ENCODE peak calls at places on chromosomes 1 and 21, in six cellular contexts. One of them, this sample, is unnamed.

GRCh38 chr1:110258734-110259133 is 48.6 kb downstream of the KCNC4 start:
- DNase-seq in G401: peak; percentile 20
- DNase-seq in NAMALWA: no peak
- DNase-seq in foreskin fibroblast: no peak
- DNase-seq in activated naive CD8-positive, alpha-beta T cell treated with anti-CD3 and anti-CD28 coated beads for 36 hours: no peak
- DNase-seq in PC-3: no peak
- DNase-seq in this sample: no peak

GRCh38 chr1:176795929-176796328 is 333.0 kb downstream of the PAPPA2 start:
- DNase-seq in G401: no peak
- DNase-seq in NAMALWA: no peak
- DNase-seq in foreskin fibroblast: peak; percentile 6
- DNase-seq in activated naive CD8-positive, alpha-beta T cell treated with anti-CD3 and anti-CD28 coated beads for 36 hours: no peak
- DNase-seq in PC-3: peak; percentile 17
- DNase-seq in this sample: no peak

GRCh38 chr1:150017206-150017750 is 6.8 kb upstream of the OTUD7B start:
- DNase-seq in G401: no peak
- DNase-seq in NAMALWA: no peak
- DNase-seq in foreskin fibroblast: no peak
- DNase-seq in activated naive CD8-positive, alpha-beta T cell treated with anti-CD3 and anti-CD28 coated beads for 36 hours: no peak
- DNase-seq in PC-3: peak; percentile 38
- DNase-seq in this sample: no peak

GRCh38 chr1:30008998-30009657 is 714.3 kb downstream of the MATN1 start:
- DNase-seq in G401: no peak
- DNase-seq in NAMALWA: no peak
- DNase-seq in foreskin fibroblast: no peak
- DNase-seq in activated naive CD8-positive, alpha-beta T cell treated with anti-CD3 and anti-CD28 coated beads for 36 hours: no peak
- DNase-seq in PC-3: peak; percentile 32
- DNase-seq in this sample: no peak

GRCh38 chr21:42264245-42265195 is 45.6 kb downstream of the ABCG1 start:
- DNase-seq in G401: no peak
- DNase-seq in NAMALWA: no peak
- DNase-seq in foreskin fibroblast: no peak
- DNase-seq in activated naive CD8-positive, alpha-beta T cell treated with anti-CD3 and anti-CD28 coated beads for 36 hours: no peak
- DNase-seq in PC-3: no peak
- DNase-seq in this sample: no peak

GRCh38 chr21:33299181-33299752 is 25.5 kb upstream of the IFNAR1 start:
- DNase-seq in G401: no peak
- DNase-seq in NAMALWA: peak; percentile 86
- DNase-seq in foreskin fibroblast: no peak
- DNase-seq in activated naive CD8-positive, alpha-beta T cell treated with anti-CD3 and anti-CD28 coated beads for 36 hours: peak; percentile 49
- DNase-seq in PC-3: peak; percentile 57
- DNase-seq in this sample: no peak

GRCh38 chr1:238660849-238661248 is 725.5 kb upstream of the CHRM3 start:
- DNase-seq in G401: no peak
- DNase-seq in NAMALWA: no peak
- DNase-seq in foreskin fibroblast: no peak
- DNase-seq in activated naive CD8-positive, alpha-beta T cell treated with anti-CD3 and anti-CD28 coated beads for 36 hours: no peak
- DNase-seq in PC-3: no peak
- DNase-seq in this sample: no peak

GRCh38 chr1:213507472-213508223 is 456.6 kb downstream of the RPS6KC1 start:
- DNase-seq in G401: no peak
- DNase-seq in NAMALWA: no peak
- DNase-seq in foreskin fibroblast: no peak
- DNase-seq in activated naive CD8-positive, alpha-beta T cell treated with anti-CD3 and anti-CD28 coated beads for 36 hours: no peak
- DNase-seq in PC-3: no peak
- DNase-seq in this sample: no peak

GRCh38 chr1:180241716-180242544 is 11.9 kb downstream of the LHX4 start:
- DNase-seq in G401: no peak
- DNase-seq in NAMALWA: no peak
- DNase-seq in foreskin fibroblast: no peak
- DNase-seq in activated naive CD8-positive, alpha-beta T cell treated with anti-CD3 and anti-CD28 coated beads for 36 hours: no peak
- DNase-seq in PC-3: peak; percentile 11
- DNase-seq in this sample: no peak

GRCh38 chr1:80607064-80607463 is 1193.7 kb upstream of the ADGRL2 start:
- DNase-seq in G401: no peak
- DNase-seq in NAMALWA: no peak
- DNase-seq in foreskin fibroblast: no peak
- DNase-seq in activated naive CD8-positive, alpha-beta T cell treated with anti-CD3 and anti-CD28 coated beads for 36 hours: no peak
- DNase-seq in PC-3: no peak
- DNase-seq in this sample: no peak

GRCh38 chr1:180907313-180908055 is 5.2 kb upstream of the KIAA1614 start:
- DNase-seq in G401: no peak
- DNase-seq in NAMALWA: no peak
- DNase-seq in foreskin fibroblast: no peak
- DNase-seq in activated naive CD8-positive, alpha-beta T cell treated with anti-CD3 and anti-CD28 coated beads for 36 hours: no peak
- DNase-seq in PC-3: no peak
- DNase-seq in this sample: no peak

GRCh38 chr1:57623039-57623790 is 199.4 kb upstream of the DAB1 start:
- DNase-seq in G401: peak; percentile 76
- DNase-seq in NAMALWA: no peak
- DNase-seq in foreskin fibroblast: no peak
- DNase-seq in activated naive CD8-positive, alpha-beta T cell treated with anti-CD3 and anti-CD28 coated beads for 36 hours: no peak
- DNase-seq in PC-3: no peak
- DNase-seq in this sample: no peak

GRCh38 chr1:89274431-89274857 is 1.8 kb upstream of the GBP5 start:
- DNase-seq in G401: no peak
- DNase-seq in NAMALWA: no peak
- DNase-seq in foreskin fibroblast: peak; percentile 10
- DNase-seq in activated naive CD8-positive, alpha-beta T cell treated with anti-CD3 and anti-CD28 coated beads for 36 hours: no peak
- DNase-seq in PC-3: peak; percentile 49
- DNase-seq in this sample: no peak

GRCh38 chr1:231091853-231092301 is 51.8 kb upstream of the FAM89A start:
- DNase-seq in G401: peak; percentile 16
- DNase-seq in NAMALWA: peak; percentile 56
- DNase-seq in foreskin fibroblast: peak; percentile 9
- DNase-seq in activated naive CD8-positive, alpha-beta T cell treated with anti-CD3 and anti-CD28 coated beads for 36 hours: peak; percentile 16
- DNase-seq in PC-3: peak; percentile 72
- DNase-seq in this sample: no peak

GRCh38 chr1:222616535-222616934 is 1.4 kb upstream of the MIA3 start:
- DNase-seq in G401: peak; percentile 19
- DNase-seq in NAMALWA: no peak
- DNase-seq in foreskin fibroblast: peak; percentile 86
- DNase-seq in activated naive CD8-positive, alpha-beta T cell treated with anti-CD3 and anti-CD28 coated beads for 36 hours: no peak
- DNase-seq in PC-3: no peak
- DNase-seq in this sample: no peak

GRCh38 chr1:15758953-15759661 is 512 bp downstream of the FBLIM1 start:
- DNase-seq in G401: no peak
- DNase-seq in NAMALWA: no peak
- DNase-seq in foreskin fibroblast: peak; percentile 21
- DNase-seq in activated naive CD8-positive, alpha-beta T cell treated with anti-CD3 and anti-CD28 coated beads for 36 hours: no peak
- DNase-seq in PC-3: no peak
- DNase-seq in this sample: no peak

GRCh38 chr1:151175910-151176309 is at the start of gene TMOD4:
- DNase-seq in G401: no peak
- DNase-seq in NAMALWA: peak; percentile 75
- DNase-seq in foreskin fibroblast: no peak
- DNase-seq in activated naive CD8-positive, alpha-beta T cell treated with anti-CD3 and anti-CD28 coated beads for 36 hours: no peak
- DNase-seq in PC-3: no peak
- DNase-seq in this sample: peak; percentile 82

GRCh38 chr1:55313903-55314302 is 98.7 kb upstream of the USP24 start:
- DNase-seq in G401: no peak
- DNase-seq in NAMALWA: no peak
- DNase-seq in foreskin fibroblast: no peak
- DNase-seq in activated naive CD8-positive, alpha-beta T cell treated with anti-CD3 and anti-CD28 coated beads for 36 hours: no peak
- DNase-seq in PC-3: no peak
- DNase-seq in this sample: no peak

GRCh38 chr1:110597966-110598365 is 8.2 kb downstream of the KCNA2 start:
- DNase-seq in G401: no peak
- DNase-seq in NAMALWA: no peak
- DNase-seq in foreskin fibroblast: no peak
- DNase-seq in activated naive CD8-positive, alpha-beta T cell treated with anti-CD3 and anti-CD28 coated beads for 36 hours: no peak
- DNase-seq in PC-3: no peak
- DNase-seq in this sample: no peak

GRCh38 chr21:31371715-31372114 is 27.7 kb upstream of the TIAM1 start:
- DNase-seq in G401: no peak
- DNase-seq in NAMALWA: no peak
- DNase-seq in foreskin fibroblast: no peak
- DNase-seq in activated naive CD8-positive, alpha-beta T cell treated with anti-CD3 and anti-CD28 coated beads for 36 hours: no peak
- DNase-seq in PC-3: no peak
- DNase-seq in this sample: no peak

GRCh38 chr1:94115254-94115899 is 5.6 kb downstream of the ABCA4 start:
- DNase-seq in G401: no peak
- DNase-seq in NAMALWA: no peak
- DNase-seq in foreskin fibroblast: peak; percentile 36
- DNase-seq in activated naive CD8-positive, alpha-beta T cell treated with anti-CD3 and anti-CD28 coated beads for 36 hours: no peak
- DNase-seq in PC-3: no peak
- DNase-seq in this sample: no peak

GRCh38 chr1:190001187-190001586 is 476.5 kb downstream of the BRINP3 start:
- DNase-seq in G401: no peak
- DNase-seq in NAMALWA: no peak
- DNase-seq in foreskin fibroblast: peak; percentile 1
- DNase-seq in activated naive CD8-positive, alpha-beta T cell treated with anti-CD3 and anti-CD28 coated beads for 36 hours: no peak
- DNase-seq in PC-3: peak; percentile 33
- DNase-seq in this sample: no peak

GRCh38 chr1:200437556-200438203 is 27.8 kb upstream of the ZNF281 start:
- DNase-seq in G401: no peak
- DNase-seq in NAMALWA: peak; percentile 40
- DNase-seq in foreskin fibroblast: no peak
- DNase-seq in activated naive CD8-positive, alpha-beta T cell treated with anti-CD3 and anti-CD28 coated beads for 36 hours: no peak
- DNase-seq in PC-3: peak; percentile 27
- DNase-seq in this sample: no peak

GRCh38 chr1:11439051-11439450 is 39.9 kb upstream of the DISP3 start:
- DNase-seq in G401: no peak
- DNase-seq in NAMALWA: no peak
- DNase-seq in foreskin fibroblast: no peak
- DNase-seq in activated naive CD8-positive, alpha-beta T cell treated with anti-CD3 and anti-CD28 coated beads for 36 hours: no peak
- DNase-seq in PC-3: no peak
- DNase-seq in this sample: no peak

GRCh38 chr1:72530646-72531045 is 248.3 kb upstream of the NEGR1 start:
- DNase-seq in G401: no peak
- DNase-seq in NAMALWA: no peak
- DNase-seq in foreskin fibroblast: no peak
- DNase-seq in activated naive CD8-positive, alpha-beta T cell treated with anti-CD3 and anti-CD28 coated beads for 36 hours: no peak
- DNase-seq in PC-3: peak; percentile 39
- DNase-seq in this sample: no peak

GRCh38 chr1:183318433-183318832 is 99.7 kb downstream of the NMNAT2 start:
- DNase-seq in G401: peak; percentile 75
- DNase-seq in NAMALWA: no peak
- DNase-seq in foreskin fibroblast: peak; percentile 83
- DNase-seq in activated naive CD8-positive, alpha-beta T cell treated with anti-CD3 and anti-CD28 coated beads for 36 hours: no peak
- DNase-seq in PC-3: peak; percentile 60
- DNase-seq in this sample: peak; percentile 73

GRCh38 chr1:153231800-153232199 is 14.4 kb downstream of the PRR9 start:
- DNase-seq in G401: no peak
- DNase-seq in NAMALWA: no peak
- DNase-seq in foreskin fibroblast: no peak
- DNase-seq in activated naive CD8-positive, alpha-beta T cell treated with anti-CD3 and anti-CD28 coated beads for 36 hours: no peak
- DNase-seq in PC-3: no peak
- DNase-seq in this sample: no peak

GRCh38 chr1:235100124-235100801 is 28.4 kb downstream of the TOMM20 start:
- DNase-seq in G401: no peak
- DNase-seq in NAMALWA: peak; percentile 70
- DNase-seq in foreskin fibroblast: no peak
- DNase-seq in activated naive CD8-positive, alpha-beta T cell treated with anti-CD3 and anti-CD28 coated beads for 36 hours: no peak
- DNase-seq in PC-3: no peak
- DNase-seq in this sample: no peak

GRCh38 chr21:37257526-37257966 is 9.6 kb downstream of the VPS26C start:
- DNase-seq in G401: peak; percentile 25
- DNase-seq in NAMALWA: no peak
- DNase-seq in foreskin fibroblast: no peak
- DNase-seq in activated naive CD8-positive, alpha-beta T cell treated with anti-CD3 and anti-CD28 coated beads for 36 hours: peak; percentile 56
- DNase-seq in PC-3: peak; percentile 47
- DNase-seq in this sample: peak; percentile 58

GRCh38 chr1:164051791-164052190 is 507.2 kb upstream of the PBX1 start:
- DNase-seq in G401: no peak
- DNase-seq in NAMALWA: no peak
- DNase-seq in foreskin fibroblast: peak; percentile 29
- DNase-seq in activated naive CD8-positive, alpha-beta T cell treated with anti-CD3 and anti-CD28 coated beads for 36 hours: no peak
- DNase-seq in PC-3: no peak
- DNase-seq in this sample: no peak

GRCh38 chr1:159091547-159092397 is 15.2 kb upstream of the AIM2 start:
- DNase-seq in G401: no peak
- DNase-seq in NAMALWA: no peak
- DNase-seq in foreskin fibroblast: peak; percentile 67
- DNase-seq in activated naive CD8-positive, alpha-beta T cell treated with anti-CD3 and anti-CD28 coated beads for 36 hours: no peak
- DNase-seq in PC-3: peak; percentile 67
- DNase-seq in this sample: no peak

GRCh38 chr1:23470282-23471070 is 13.5 kb downstream of the ASAP3 start:
- DNase-seq in G401: no peak
- DNase-seq in NAMALWA: no peak
- DNase-seq in foreskin fibroblast: no peak
- DNase-seq in activated naive CD8-positive, alpha-beta T cell treated with anti-CD3 and anti-CD28 coated beads for 36 hours: no peak
- DNase-seq in PC-3: no peak
- DNase-seq in this sample: peak; percentile 82

GRCh38 chr1:95127380-95127779 is 10.2 kb downstream of the TLCD4 start:
- DNase-seq in G401: peak; percentile 90
- DNase-seq in NAMALWA: no peak
- DNase-seq in foreskin fibroblast: no peak
- DNase-seq in activated naive CD8-positive, alpha-beta T cell treated with anti-CD3 and anti-CD28 coated beads for 36 hours: no peak
- DNase-seq in PC-3: no peak
- DNase-seq in this sample: no peak

GRCh38 chr1:87243573-87243972 is 85.1 kb upstream of the LMO4 start:
- DNase-seq in G401: no peak
- DNase-seq in NAMALWA: no peak
- DNase-seq in foreskin fibroblast: no peak
- DNase-seq in activated naive CD8-positive, alpha-beta T cell treated with anti-CD3 and anti-CD28 coated beads for 36 hours: no peak
- DNase-seq in PC-3: peak; percentile 19
- DNase-seq in this sample: no peak

GRCh38 chr1:76764638-76765572 is 102.4 kb upstream of the ST6GALNAC5 start:
- DNase-seq in G401: peak; percentile 19
- DNase-seq in NAMALWA: no peak
- DNase-seq in foreskin fibroblast: no peak
- DNase-seq in activated naive CD8-positive, alpha-beta T cell treated with anti-CD3 and anti-CD28 coated beads for 36 hours: no peak
- DNase-seq in PC-3: no peak
- DNase-seq in this sample: no peak

GRCh38 chr1:48055854-48056253 is 58.7 kb upstream of the TRABD2B start:
- DNase-seq in G401: no peak
- DNase-seq in NAMALWA: no peak
- DNase-seq in foreskin fibroblast: no peak
- DNase-seq in activated naive CD8-positive, alpha-beta T cell treated with anti-CD3 and anti-CD28 coated beads for 36 hours: no peak
- DNase-seq in PC-3: no peak
- DNase-seq in this sample: no peak

This sample was measured in psoas muscle.